ENCODE peak calls at places on chromosomes 6 and 20, in ten cellular contexts. L, S, J, X, Z, B, O, H, K and E are unnamed samples.
A peak's percentile ranks its signal among the peaks of the same experiment; 100 is the strongest.

GRCh38 chr20:2453792-2454191 is 16.8 kb downstream of the SNRPB start:
- DNase-seq in L (no peak), S (no peak), J (no peak), X (no peak), Z (no peak), B (no peak), O (no peak), H (no peak), K (no peak), E (no peak)

GRCh38 chr6:41741625-41742490 is 5.3 kb downstream of the PGC start:
- DNase-seq in L (no peak), S (no peak), J (no peak), X (no peak), Z (peak; percentile 78), B (no peak), O (no peak), H (no peak), K (no peak), E (no peak)

GRCh38 chr6:33088931-33089640 is 13.3 kb downstream of the HLA-DPB1 start:
- DNase-seq in L (no peak), S (no peak), J (no peak), X (no peak), Z (no peak), B (no peak), O (no peak), H (no peak), K (no peak), E (no peak)

GRCh38 chr6:143802833-143803565 is 40.1 kb upstream of the LTV1 start:
- DNase-seq in L (no peak), S (no peak), J (no peak), X (no peak), Z (no peak), B (peak; percentile 75), O (no peak), H (peak; percentile 29), K (no peak), E (no peak)

GRCh38 chr6:4687989-4688947 is 87.9 kb upstream of the CDYL start:
- DNase-seq in L (peak; percentile 49), S (peak; percentile 88), J (no peak), X (no peak), Z (peak; percentile 42), B (peak; percentile 89), O (no peak), H (peak; percentile 88), K (peak; percentile 81), E (no peak)

GRCh38 chr20:25274891-25275812 is 27.3 kb downstream of the PYGB start:
- DNase-seq in L (no peak), S (no peak), J (no peak), X (no peak), Z (no peak), B (no peak), O (no peak), H (no peak), K (no peak), E (peak; percentile 71)

GRCh38 chr6:159100011-159100788 is 55.4 kb upstream of the TAGAP start:
- DNase-seq in L (no peak), S (no peak), J (no peak), X (no peak), Z (no peak), B (no peak), O (no peak), H (peak; percentile 46), K (no peak), E (no peak)

GRCh38 chr20:15756001-15756400 is 817.2 kb downstream of the KIF16B start:
- DNase-seq in L (no peak), S (no peak), J (no peak), X (no peak), Z (no peak), B (no peak), O (no peak), H (no peak), K (no peak), E (no peak)

GRCh38 chr6:108966855-108967755 is 118.9 kb downstream of the ARMC2 start:
- DNase-seq in L (no peak), S (peak; percentile 93), J (no peak), X (peak; percentile 14), Z (peak; percentile 55), B (peak; percentile 52), O (peak; percentile 65), H (peak; percentile 48), K (peak; percentile 70), E (peak; percentile 50)

GRCh38 chr6:168571268-168571667 is 130.3 kb downstream of the SMOC2 start:
- DNase-seq in L (no peak), S (no peak), J (no peak), X (no peak), Z (no peak), B (no peak), O (no peak), H (no peak), K (no peak), E (no peak)

GRCh38 chr20:5140195-5140594 is 13.4 kb downstream of the CDS2 start:
- DNase-seq in L (no peak), S (no peak), J (no peak), X (no peak), Z (no peak), B (no peak), O (no peak), H (no peak), K (no peak), E (no peak)

GRCh38 chr20:63123326-63123725 is 92.6 kb downstream of the YTHDF1 start:
- DNase-seq in L (no peak), S (no peak), J (no peak), X (no peak), Z (no peak), B (no peak), O (no peak), H (no peak), K (no peak), E (peak; percentile 3)

GRCh38 chr20:44730441-44730840 is 15.2 kb upstream of the KCNK15 start:
- DNase-seq in L (peak; percentile 98), S (no peak), J (no peak), X (no peak), Z (peak; percentile 45), B (peak; percentile 91), O (no peak), H (no peak), K (peak; percentile 99), E (peak; percentile 0)

GRCh38 chr6:73640179-73640750 is 13.5 kb downstream of the SLC17A5 start:
- DNase-seq in L (no peak), S (no peak), J (no peak), X (no peak), Z (no peak), B (no peak), O (no peak), H (no peak), K (no peak), E (no peak)

GRCh38 chr6:33989016-33989854 is 156.7 kb downstream of the GRM4 start:
- DNase-seq in L (no peak), S (no peak), J (no peak), X (no peak), Z (no peak), B (no peak), O (no peak), H (peak; percentile 6), K (no peak), E (no peak)